ENCODE peak calls at places on chromosomes 1 and 21, in nine cellular contexts. R is ovary; Q is GM04503; T is Calu3; J is naive thymus-derived CD8-positive, alpha-beta T cell; I is stimulated activated CD8-positive, alpha-beta memory T cell treated with anti-CD3 and anti-CD28 coated beads, Interleukin-4, amount 100 ng/mL, for 24 hours; K is GM20000; F is Right ventricle myocardium superior; A is T-helper 17 cell. E is an unnamed sample.

GRCh38 chr1:43885311-43885801 is 48.2 kb upstream of the ARTN start:
- DNase-seq in Q (no peak), J (no peak), A (no peak), T (no peak), K (no peak), I (no peak), F (no peak), R (no peak), E (peak; percentile 75)

GRCh38 chr1:205189162-205189561 is 22.3 kb downstream of the DSTYK start:
- DNase-seq in J (no peak), T (no peak), A (no peak), F (no peak), I (no peak), R (no peak), Q (no peak), K (no peak), E (no peak)

GRCh38 chr1:2927393-2927792 is 93.9 kb upstream of the ACTRT2 start:
- DNase-seq in I (no peak), J (no peak), Q (no peak), A (no peak), K (no peak), R (no peak), T (no peak), F (no peak), E (no peak)

GRCh38 chr1:229022595-229023350 is 248.1 kb upstream of the RAB4A start:
- DNase-seq in I (no peak), R (no peak), J (no peak), F (peak; percentile 74), A (no peak), K (no peak), T (no peak), Q (no peak), E (no peak)

GRCh38 chr1:23184203-23184602 is 15.5 kb upstream of the LUZP1 start:
- DNase-seq in J (no peak), R (no peak), T (no peak), A (no peak), K (no peak), I (no peak), Q (no peak), F (no peak), E (no peak)

GRCh38 chr1:29549001-29549400 is 312.7 kb downstream of the PTPRU start:
- DNase-seq in I (no peak), K (no peak), Q (no peak), T (no peak), J (no peak), A (no peak), R (no peak), F (no peak), E (no peak)

GRCh38 chr1:119136401-119136800 is 4.1 kb downstream of the WARS2 start:
- DNase-seq in Q (no peak), R (no peak), F (no peak), I (no peak), A (no peak), T (no peak), J (no peak), K (no peak), E (no peak)

GRCh38 chr1:1181129-1181937 is 7.7 kb downstream of the TTLL10 start:
- DNase-seq in T (no peak), Q (no peak), F (peak; percentile 30), K (no peak), A (no peak), J (no peak), I (no peak), R (peak; percentile 29), E (no peak)

GRCh38 chr1:211630236-211631081 is 45.0 kb downstream of the NEK2 start:
- DNase-seq in A (no peak), Q (no peak), T (no peak), R (peak; percentile 66), K (no peak), I (no peak), F (peak; percentile 76), J (no peak), E (no peak)

GRCh38 chr1:204996981-204997380 is 46.0 kb upstream of the CNTN2 start:
- DNase-seq in I (no peak), R (no peak), T (no peak), F (no peak), J (no peak), K (no peak), A (no peak), Q (no peak), E (no peak)

GRCh38 chr1:3277623-3278022 is 176.8 kb upstream of the ARHGEF16 start:
- DNase-seq in T (no peak), R (no peak), F (peak; percentile 29), A (no peak), K (no peak), I (no peak), J (no peak), Q (no peak), E (no peak)

GRCh38 chr21:39392981-39393380 is 44.1 kb upstream of the HMGN1 start:
- DNase-seq in R (no peak), Q (no peak), J (no peak), K (no peak), F (no peak), A (no peak), I (no peak), T (no peak), E (no peak)

GRCh38 chr1:184972281-184973055 is 1.8 kb downstream of the NIBAN1 start:
- DNase-seq in A (no peak), K (no peak), I (no peak), F (no peak), R (no peak), Q (no peak), T (no peak), J (no peak), E (no peak)

GRCh38 chr1:175217674-175218073 is 25.1 kb upstream of the KIAA0040 start:
- DNase-seq in K (no peak), R (no peak), F (no peak), A (no peak), Q (no peak), T (no peak), J (no peak), I (no peak), E (no peak)

GRCh38 chr1:104195395-104195794 is 445.7 kb downstream of the AMY1C start:
- DNase-seq in F (no peak), J (no peak), K (no peak), I (no peak), R (no peak), A (no peak), T (peak; percentile 3), Q (no peak), E (no peak)

GRCh38 chr21:37082856-37083611 is 10.0 kb downstream of the TTC3 start:
- DNase-seq in K (no peak), A (no peak), T (no peak), R (no peak), Q (no peak), J (no peak), F (no peak), I (no peak), E (no peak)

GRCh38 chr1:16625497-16626408 is 12.4 kb upstream of the NBPF1 start:
- DNase-seq in J (no peak), F (peak; percentile 56), T (no peak), K (peak; percentile 52), R (peak; percentile 48), I (no peak), Q (no peak), A (no peak), E (no peak)

GRCh38 chr1:228782662-228783414 is 47.6 kb downstream of the RHOU start:
- DNase-seq in R (no peak), F (no peak), I (no peak), A (no peak), T (peak; percentile 28), Q (peak; percentile 10), J (no peak), K (no peak), E (peak; percentile 80)

GRCh38 chr1:172603816-172604215 is 55.1 kb upstream of the FASLG start:
- DNase-seq in I (no peak), A (no peak), F (no peak), K (no peak), T (no peak), R (no peak), Q (no peak), J (no peak), E (no peak)

GRCh38 chr1:19529570-19530145 is 44.3 kb upstream of the CAPZB start:
- DNase-seq in I (no peak), K (no peak), Q (no peak), J (no peak), T (no peak), A (no peak), R (no peak), F (no peak), E (no peak)

GRCh38 chr1:201350884-201351283 is 26.6 kb downstream of the TNNT2 start:
- DNase-seq in T (no peak), I (no peak), Q (no peak), F (no peak), K (no peak), J (no peak), A (no peak), R (no peak), E (no peak)

GRCh38 chr1:214573386-214574358 is 22.3 kb upstream of the PTPN14 start:
- DNase-seq in T (peak; percentile 45), K (no peak), J (no peak), R (no peak), A (no peak), F (no peak), I (no peak), Q (no peak), E (peak; percentile 23)

E was measured in colonic mucosa.